ENCODE peak calls at places on chromosomes 5 and 9, in eight cellular contexts. J, K, H, P, S, Q, F and R are unnamed samples.

GRCh38 chr9:107274953-107275422 is 8.1 kb upstream of the RAD23B start:
- DNase-seq in J (peak; percentile 99), K (peak; percentile 80), H (no peak), P (peak; percentile 98), S (peak; percentile 99), Q (peak; percentile 88), F (no peak), R (peak; percentile 99)

GRCh38 chr9:5644522-5644921 is 15.6 kb downstream of the RIC1 start:
- DNase-seq in J (no peak), K (no peak), H (no peak), P (no peak), S (peak; percentile 27), Q (no peak), F (no peak), R (no peak)

GRCh38 chr5:99033014-99033931 is 104.5 kb upstream of the CHD1 start:
- DNase-seq in J (no peak), K (no peak), H (no peak), P (no peak), S (peak; percentile 9), Q (no peak), F (no peak), R (no peak)

GRCh38 chr5:34928267-34928666 is 1.1 kb upstream of the DNAJC21 start:
- DNase-seq in J (no peak), K (no peak), H (no peak), P (no peak), S (no peak), Q (no peak), F (no peak), R (no peak)

GRCh38 chr5:143440448-143441102 is 37.1 kb upstream of the NR3C1 start:
- DNase-seq in J (no peak), K (no peak), H (no peak), P (no peak), S (no peak), Q (no peak), F (no peak), R (no peak)

GRCh38 chr5:10091701-10092100 is 158.0 kb downstream of the ATPSCKMT start:
- DNase-seq in J (no peak), K (no peak), H (no peak), P (no peak), S (peak; percentile 51), Q (no peak), F (no peak), R (no peak)

GRCh38 chr9:31119882-31120481 is 1264.5 kb upstream of the ACO1 start:
- DNase-seq in J (peak; percentile 29), K (peak; percentile 44), H (no peak), P (peak; percentile 11), S (peak; percentile 49), Q (peak; percentile 31), F (no peak), R (no peak)

GRCh38 chr5:98989723-98990122 is 60.9 kb upstream of the CHD1 start:
- DNase-seq in J (no peak), K (no peak), H (no peak), P (no peak), S (no peak), Q (no peak), F (no peak), R (no peak)

GRCh38 chr9:72363908-72364678 is 915 bp downstream of the ZFAND5 start:
- DNase-seq in J (peak; percentile 72), K (peak; percentile 64), H (peak; percentile 85), P (peak; percentile 59), S (peak; percentile 82), Q (no peak), F (peak; percentile 71), R (no peak)

GRCh38 chr9:135805422-135806022 is 101.8 kb downstream of the CAMSAP1 start:
- DNase-seq in J (no peak), K (no peak), H (no peak), P (no peak), S (no peak), Q (no peak), F (no peak), R (no peak)

GRCh38 chr5:21774791-21775190 is 1078.4 kb downstream of the CDH12 start:
- DNase-seq in J (peak; percentile 64), K (no peak), H (no peak), P (peak; percentile 55), S (no peak), Q (peak; percentile 55), F (no peak), R (peak; percentile 16)

GRCh38 chr5:81222285-81222684 is 10.8 kb upstream of the CKMT2 start:
- DNase-seq in J (no peak), K (no peak), H (no peak), P (no peak), S (no peak), Q (no peak), F (no peak), R (no peak)

GRCh38 chr5:120465281-120465961 is 1.3 kb downstream of the PRR16 start:
- DNase-seq in J (peak; percentile 64), K (peak; percentile 58), H (peak; percentile 78), P (peak; percentile 42), S (peak; percentile 87), Q (no peak), F (peak; percentile 39), R (no peak)

GRCh38 chr5:55232985-55233928 is at the start of gene CCNO:
- DNase-seq in J (peak; percentile 78), K (peak; percentile 80), H (peak; percentile 71), P (peak; percentile 62), S (peak; percentile 90), Q (peak; percentile 34), F (peak; percentile 62), R (peak; percentile 24)

GRCh38 chr9:110180386-110180712 is 27.6 kb downstream of the C9orf152 start:
- DNase-seq in J (no peak), K (no peak), H (no peak), P (no peak), S (no peak), Q (no peak), F (no peak), R (no peak)

GRCh38 chr5:148632978-148633377 is 21.3 kb downstream of the HTR4 start:
- DNase-seq in J (no peak), K (peak; percentile 13), H (no peak), P (no peak), S (no peak), Q (no peak), F (no peak), R (no peak)

GRCh38 chr5:50727149-50727496 is 60.7 kb downstream of the PARP8 start:
- DNase-seq in J (peak; percentile 6), K (no peak), H (peak; percentile 70), P (no peak), S (peak; percentile 46), Q (no peak), F (peak; percentile 22), R (no peak)

GRCh38 chr5:50727845-50728244 is 61.4 kb downstream of the PARP8 start:
- DNase-seq in J (no peak), K (no peak), H (no peak), P (no peak), S (no peak), Q (no peak), F (no peak), R (no peak)

GRCh38 chr5:50724262-50724661 is 57.8 kb downstream of the PARP8 start:
- DNase-seq in J (no peak), K (no peak), H (no peak), P (no peak), S (no peak), Q (no peak), F (no peak), R (no peak)

GRCh38 chr5:50725800-50726474 is 59.5 kb downstream of the PARP8 start:
- DNase-seq in J (no peak), K (no peak), H (no peak), P (no peak), S (no peak), Q (no peak), F (no peak), R (no peak)

GRCh38 chr5:50726475-50727148 is 60.2 kb downstream of the PARP8 start:
- DNase-seq in J (no peak), K (no peak), H (no peak), P (no peak), S (no peak), Q (no peak), F (no peak), R (no peak)
- H3K4me3 ChIP-seq in J (no peak overlapping the region), K (no peak overlapping the region), H (no peak overlapping the region), P (no peak overlapping the region), S (no peak overlapping the region), Q (no peak overlapping the region), F (no peak overlapping the region), R (no peak overlapping the region)

GRCh38 chr9:88990721-88991065 is 575 bp upstream of the S1PR3 start:
- DNase-seq in J (no peak), K (peak; percentile 37), H (no peak), P (no peak), S (no peak), Q (no peak), F (no peak), R (no peak)
- H3K4me3 ChIP-seq in J (peak overlapping the region; percentile 35), K (peak overlapping the region; percentile 77), H (peak overlapping the region; percentile 85), P (peak overlapping the region; percentile 62), S (peak overlapping the region; percentile 84), Q (peak overlapping the region; percentile 64), F (peak overlapping the region; percentile 67), R (peak overlapping the region; percentile 73)

GRCh38 chr9:123275381-123275780 is 7.0 kb upstream of the STRBP start:
- DNase-seq in J (no peak), K (no peak), H (no peak), P (no peak), S (no peak), Q (no peak), F (no peak), R (no peak)
- H3K4me3 ChIP-seq in J (no peak overlapping the region), K (no peak overlapping the region), H (no peak overlapping the region), P (no peak overlapping the region), S (no peak overlapping the region), Q (no peak overlapping the region), F (no peak overlapping the region), R (no peak overlapping the region)

GRCh38 chr5:111211341-111211740 is 12.8 kb upstream of the CAMK4 start:
- DNase-seq in J (no peak), K (no peak), H (no peak), P (no peak), S (no peak), Q (no peak), F (no peak), R (no peak)
- H3K4me3 ChIP-seq in J (no peak overlapping the region), K (no peak overlapping the region), H (no peak overlapping the region), P (no peak overlapping the region), S (no peak overlapping the region), Q (no peak overlapping the region), F (no peak overlapping the region), R (no peak overlapping the region)

GRCh38 chr5:88675758-88676636 is 207.0 kb downstream of the MEF2C start:
- DNase-seq in J (peak; percentile 99), K (peak; percentile 62), H (no peak), P (peak; percentile 98), S (peak; percentile 63), Q (peak; percentile 93), F (no peak), R (no peak)
- H3K4me3 ChIP-seq in J (peak overlapping the region; percentile 10), K (peak overlapping the region; percentile 3), H (peak overlapping the region; percentile 46), P (peak overlapping the region; percentile 83), S (peak overlapping the region; percentile 68), Q (peak overlapping the region; percentile 68), F (peak overlapping the region; percentile 57), R (peak overlapping the region; percentile 28)

GRCh38 chr5:36090033-36090432 is 23.4 kb upstream of the UGT3A2 start:
- DNase-seq in J (peak; percentile 11), K (peak; percentile 43), H (no peak), P (no peak), S (peak; percentile 50), Q (no peak), F (no peak), R (no peak)
- H3K4me3 ChIP-seq in J (no peak overlapping the region), K (no peak overlapping the region), H (no peak overlapping the region), P (no peak overlapping the region), S (no peak overlapping the region), Q (no peak overlapping the region), F (no peak overlapping the region), R (no peak overlapping the region)

GRCh38 chr5:159106193-159106568 is 6.5 kb upstream of the EBF1 start:
- DNase-seq in J (no peak), K (no peak), H (no peak), P (no peak), S (no peak), Q (no peak), F (no peak), R (no peak)
- H3K4me3 ChIP-seq in J (no peak overlapping the region), K (peak overlapping the region; percentile 9), H (peak overlapping the region; percentile 33), P (peak overlapping the region; percentile 56), S (peak overlapping the region; percentile 68), Q (peak overlapping the region; percentile 31), F (peak overlapping the region; percentile 47), R (peak overlapping the region; percentile 36)